ENCODE peak calls at places on chromosomes 3 and 15, in ten cellular contexts. W is left cardiac atrium; Q is transverse colon; Z is activated CD8-positive, alpha-beta memory T cell treated with anti-CD3 and anti-CD28 coated beads, Interleukin-2, amount 50 U/mL, for 48 hours; R is ureter; C is GM13976; B is bronchial epithelial cell; I is EL; K is iPS-NIHi11; P is HS-27A. T is an unnamed sample.

GRCh38 chr15:63075072-63075995 is 32.8 kb downstream of the TPM1 start:
- DNase-seq in W (no peak), Q (no peak), Z (no peak), R (no peak), C (no peak), B (no peak), I (no peak), K (no peak), P (no peak), T (no peak)

GRCh38 chr15:70596354-70597055 is 166.9 kb downstream of the UACA start:
- DNase-seq in W (no peak), Q (no peak), Z (peak), R (no peak), C (no peak), B (peak), I (peak), K (no peak), P (peak), T (peak)

GRCh38 chr3:111737712-111738097 is 121.4 kb upstream of the PHLDB2 start:
- DNase-seq in W (peak), Q (peak), Z (no peak), R (peak), C (no peak), B (peak), I (peak), K (no peak), P (no peak), T (peak)

GRCh38 chr15:72781621-72782020 is 1.9 kb downstream of the ADPGK start:
- DNase-seq in W (no peak), Q (no peak), Z (no peak), R (no peak), C (no peak), B (no peak), I (no peak), K (no peak), P (no peak), T (no peak)

GRCh38 chr3:111534701-111535100 is 7.3 kb upstream of the CD96 start:
- DNase-seq in W (no peak), Q (no peak), Z (no peak), R (no peak), C (no peak), B (peak), I (peak), K (no peak), P (peak), T (no peak)

GRCh38 chr3:160450846-160451245 is 1.3 kb upstream of the TRIM59 start:
- DNase-seq in W (no peak), Q (no peak), Z (no peak), R (no peak), C (no peak), B (no peak), I (peak), K (no peak), P (peak), T (peak)

GRCh38 chr3:195806916-195807231 is 4.9 kb downstream of the MUC4 start:
- DNase-seq in W (no peak), Q (peak), Z (no peak), R (no peak), C (no peak), B (no peak), I (no peak), K (no peak), P (no peak), T (no peak)

GRCh38 chr3:189446959-189447560 is 184.1 kb upstream of the TP63 start:
- DNase-seq in W (no peak), Q (no peak), Z (no peak), R (no peak), C (no peak), B (peak), I (no peak), K (no peak), P (no peak), T (no peak)

GRCh38 chr3:134362670-134363380 is 11.4 kb downstream of the AMOTL2 start:
- DNase-seq in W (peak), Q (no peak), Z (peak), R (no peak), C (no peak), B (no peak), I (peak), K (no peak), P (no peak), T (no peak)

GRCh38 chr3:23608650-23609049 is 197.1 kb upstream of the UBE2E1 start:
- DNase-seq in W (no peak), Q (no peak), Z (no peak), R (no peak), C (no peak), B (no peak), I (no peak), K (no peak), P (no peak), T (no peak)

GRCh38 chr3:15347104-15347736 is 14.8 kb upstream of the SH3BP5 start:
- DNase-seq in W (no peak), Q (no peak), Z (no peak), R (no peak), C (no peak), B (no peak), I (no peak), K (no peak), P (no peak), T (no peak)

GRCh38 chr3:175198991-175199390 is 339.9 kb downstream of the NAALADL2 start:
- DNase-seq in W (no peak), Q (no peak), Z (no peak), R (no peak), C (no peak), B (no peak), I (no peak), K (no peak), P (no peak), T (no peak)

GRCh38 chr3:138675393-138675792 is 66.8 kb downstream of the FAIM start:
- DNase-seq in W (no peak), Q (no peak), Z (no peak), R (no peak), C (no peak), B (peak), I (peak), K (no peak), P (no peak), T (no peak)

GRCh38 chr3:28317438-28318022 is 31.0 kb upstream of the ZCWPW2 start:
- DNase-seq in W (no peak), Q (peak), Z (no peak), R (no peak), C (peak), B (peak), I (peak), K (peak), P (no peak), T (no peak)

GRCh38 chr3:27165348-27165747 is 203.8 kb downstream of the NEK10 start:
- DNase-seq in W (no peak), Q (no peak), Z (no peak), R (no peak), C (no peak), B (no peak), I (peak), K (no peak), P (peak), T (peak)